ENCODE peak calls at places on chromosomes 12 and 14, in five cellular contexts. One of them, this sample, is unnamed.

GRCh38 chr12:95733156-95733825 is 57.3 kb downstream of the NTN4 start:
- DNase-seq in IMR-90: peak
- DNase-seq in H1: no peak
- DNase-seq in uterus: no peak
- DNase-seq in heart left ventricle: no peak
- DNase-seq in this sample: peak

GRCh38 chr12:49912846-49913245 is 9.1 kb upstream of the FAIM2 start:
- DNase-seq in IMR-90: no peak
- DNase-seq in H1: no peak
- DNase-seq in uterus: no peak
- DNase-seq in heart left ventricle: peak
- DNase-seq in this sample: no peak

GRCh38 chr12:22334696-22335290 is at the start of gene ST8SIA1:
- DNase-seq in IMR-90: no peak
- DNase-seq in H1: no peak
- DNase-seq in uterus: peak
- DNase-seq in heart left ventricle: peak
- DNase-seq in this sample: no peak

GRCh38 chr14:105220699-105221597 is 27.4 kb upstream of the BTBD6 start:
- DNase-seq in IMR-90: no peak
- DNase-seq in H1: no peak
- DNase-seq in uterus: no peak
- DNase-seq in heart left ventricle: peak
- DNase-seq in this sample: no peak

GRCh38 chr14:76773188-76773885 is 12.1 kb downstream of the VASH1 start:
- DNase-seq in IMR-90: peak
- DNase-seq in H1: no peak
- DNase-seq in uterus: peak
- DNase-seq in heart left ventricle: peak
- DNase-seq in this sample: peak

GRCh38 chr12:46177842-46178608 is 90.8 kb downstream of the SLC38A1 start:
- DNase-seq in IMR-90: no peak
- DNase-seq in H1: no peak
- DNase-seq in uterus: no peak
- DNase-seq in heart left ventricle: no peak
- DNase-seq in this sample: no peak

GRCh38 chr12:122980192-122981035 is at the start of gene ARL6IP4:
- DNase-seq in IMR-90: peak
- DNase-seq in H1: no peak
- DNase-seq in uterus: peak
- DNase-seq in heart left ventricle: peak
- DNase-seq in this sample: peak

GRCh38 chr12:14768823-14769405 is 34.4 kb downstream of the WBP11 start:
- DNase-seq in IMR-90: peak
- DNase-seq in H1: no peak
- DNase-seq in uterus: peak
- DNase-seq in heart left ventricle: no peak
- DNase-seq in this sample: no peak

GRCh38 chr12:14913381-14913781 is 25.0 kb downstream of the ERP27 start:
- DNase-seq in IMR-90: no peak
- DNase-seq in H1: no peak
- DNase-seq in uterus: peak
- DNase-seq in heart left ventricle: peak
- DNase-seq in this sample: no peak

GRCh38 chr14:75941030-75941429 is 40.8 kb downstream of the TGFB3 start:
- DNase-seq in IMR-90: peak
- DNase-seq in H1: no peak
- DNase-seq in uterus: no peak
- DNase-seq in heart left ventricle: no peak
- DNase-seq in this sample: no peak

GRCh38 chr14:69595336-69595735 is 16.1 kb upstream of the SUSD6 start:
- DNase-seq in IMR-90: no peak
- DNase-seq in H1: no peak
- DNase-seq in uterus: no peak
- DNase-seq in heart left ventricle: no peak
- DNase-seq in this sample: no peak

GRCh38 chr12:51970904-51971646 is 19.6 kb downstream of the ACVR1B start:
- DNase-seq in IMR-90: peak
- DNase-seq in H1: no peak
- DNase-seq in uterus: no peak
- DNase-seq in heart left ventricle: no peak
- DNase-seq in this sample: no peak

GRCh38 chr12:122308811-122309210 is 42.5 kb upstream of the VPS33A start:
- DNase-seq in IMR-90: peak
- DNase-seq in H1: no peak
- DNase-seq in uterus: no peak
- DNase-seq in heart left ventricle: no peak
- DNase-seq in this sample: no peak

GRCh38 chr12:102811125-102811737 is 105.8 kb downstream of the PAH start:
- DNase-seq in IMR-90: no peak
- DNase-seq in H1: no peak
- DNase-seq in uterus: peak
- DNase-seq in heart left ventricle: no peak
- DNase-seq in this sample: no peak

DNA sequence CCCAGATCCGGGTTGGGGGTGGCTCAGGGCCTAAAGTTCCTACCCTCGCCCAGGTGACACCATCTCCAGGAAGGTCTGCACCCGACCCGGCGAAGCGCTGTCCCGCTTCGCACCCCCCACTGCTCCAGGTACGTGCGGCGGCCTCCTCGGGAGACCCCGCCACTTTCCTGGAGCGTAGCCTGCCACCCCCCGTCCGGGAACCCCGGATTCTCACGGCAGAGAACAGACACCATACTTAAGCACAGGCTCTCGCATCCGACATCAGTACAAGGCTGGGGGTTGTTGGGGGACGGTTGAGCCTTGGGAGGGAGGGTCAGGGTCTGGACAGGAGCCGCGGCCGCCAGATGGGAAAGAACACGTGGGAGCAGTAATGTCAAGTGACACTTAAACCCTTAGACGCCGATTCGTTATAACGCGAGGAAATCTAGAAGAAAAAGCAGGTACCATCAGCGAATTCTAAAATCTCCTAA is 477 bp downstream of the TIMM9 start:
- DNase-seq in IMR-90: peak
- DNase-seq in H1: peak
- DNase-seq in uterus: peak
- DNase-seq in heart left ventricle: peak
- DNase-seq in this sample: no peak
- TF ChIP-seq POLR2A in IMR-90: no peak
- TF ChIP-seq POLR2A in H1: no peak
- TF ChIP-seq POLR2A in uterus: no peak
- TF ChIP-seq POLR2A in heart left ventricle: no peak
- TF ChIP-seq POLR2A in this sample: no peak

GRCh38 chr14:49969961-49970360 is 77.1 kb downstream of the ARF6 start:
- DNase-seq in IMR-90: no peak
- DNase-seq in H1: no peak
- DNase-seq in uterus: no peak
- DNase-seq in heart left ventricle: no peak
- DNase-seq in this sample: no peak

GRCh38 chr14:49972199-49972671 is 79.4 kb downstream of the ARF6 start:
- DNase-seq in IMR-90: peak
- DNase-seq in H1: no peak
- DNase-seq in uterus: no peak
- DNase-seq in heart left ventricle: no peak
- DNase-seq in this sample: no peak

GRCh38 chr14:49972840-49973239 is 80.0 kb downstream of the ARF6 start:
- DNase-seq in IMR-90: peak
- DNase-seq in H1: no peak
- DNase-seq in uterus: peak
- DNase-seq in heart left ventricle: no peak
- DNase-seq in this sample: no peak

GRCh38 chr14:49970474-49971147 is 77.7 kb downstream of the ARF6 start:
- DNase-seq in IMR-90: peak
- DNase-seq in H1: no peak
- DNase-seq in uterus: no peak
- DNase-seq in heart left ventricle: no peak
- DNase-seq in this sample: no peak

GRCh38 chr14:49971156-49972141 is 78.6 kb downstream of the ARF6 start:
- DNase-seq in IMR-90: peak
- DNase-seq in H1: no peak
- DNase-seq in uterus: no peak
- DNase-seq in heart left ventricle: no peak
- DNase-seq in this sample: no peak
- TF ChIP-seq POLR2A in IMR-90: no peak
- TF ChIP-seq POLR2A in H1: no peak
- TF ChIP-seq POLR2A in uterus: no peak
- TF ChIP-seq POLR2A in heart left ventricle: no peak
- TF ChIP-seq POLR2A in this sample: no peak

GRCh38 chr14:55133416-55133815 is 4.4 kb downstream of the LGALS3 start:
- DNase-seq in IMR-90: peak
- DNase-seq in H1: no peak
- DNase-seq in uterus: no peak
- DNase-seq in heart left ventricle: no peak
- DNase-seq in this sample: no peak
- TF ChIP-seq POLR2A in IMR-90: no peak
- TF ChIP-seq POLR2A in H1: no peak
- TF ChIP-seq POLR2A in uterus: no peak
- TF ChIP-seq POLR2A in heart left ventricle: no peak
- TF ChIP-seq POLR2A in this sample: no peak

DNA sequence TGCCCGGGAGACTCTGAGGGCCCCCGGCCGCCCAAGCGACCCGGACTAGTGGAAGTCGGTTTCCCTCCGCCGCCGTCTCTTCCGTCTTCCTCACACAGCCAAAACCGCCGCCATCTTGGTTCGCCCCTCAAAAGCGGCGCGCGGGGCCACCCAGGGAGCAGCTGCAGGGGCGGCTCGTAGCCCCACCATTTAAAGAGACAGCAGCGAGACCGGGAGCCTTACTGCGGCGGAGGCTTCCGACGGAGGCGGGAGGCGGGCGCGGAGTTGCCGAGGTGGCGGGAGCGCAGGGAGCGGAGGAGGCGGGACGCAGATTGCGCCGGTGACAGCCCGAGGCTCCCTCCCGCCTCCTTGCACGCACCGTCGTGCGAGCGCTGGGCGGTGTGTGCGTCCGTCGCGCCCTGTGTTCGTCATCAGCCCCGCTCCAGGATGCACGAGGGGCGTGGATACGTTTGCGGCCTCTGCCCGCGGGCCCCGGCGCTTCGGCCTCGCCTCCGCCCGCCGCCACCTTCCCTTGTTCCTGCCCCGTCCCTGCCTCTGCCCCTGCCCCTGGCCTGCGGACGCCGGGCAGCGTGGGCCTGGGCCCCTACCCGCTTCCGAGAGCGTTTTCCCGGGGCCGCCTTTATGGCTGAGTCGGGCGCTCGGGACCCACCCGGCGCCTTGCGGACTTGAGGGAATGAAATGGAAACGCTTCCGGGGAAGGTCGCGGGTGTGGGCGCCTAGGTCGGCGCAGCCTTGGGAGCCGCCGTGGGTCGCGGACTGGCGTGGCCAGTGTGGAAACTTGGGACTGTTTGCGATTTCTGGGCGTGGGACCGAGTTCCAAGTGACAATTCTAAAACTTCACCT is at the start of gene PPP4R3A:
- DNase-seq in IMR-90: peak
- DNase-seq in H1: peak
- DNase-seq in uterus: peak
- DNase-seq in heart left ventricle: peak
- DNase-seq in this sample: peak
- TF ChIP-seq POLR2A in IMR-90: peak
- TF ChIP-seq POLR2A in H1: peak
- TF ChIP-seq POLR2A in uterus: peak
- TF ChIP-seq POLR2A in heart left ventricle: peak
- TF ChIP-seq POLR2A in this sample: peak

GRCh38 chr14:26775765-26776577 is 178.1 kb upstream of the NOVA1 start:
- DNase-seq in IMR-90: peak
- DNase-seq in H1: no peak
- DNase-seq in uterus: no peak
- DNase-seq in heart left ventricle: no peak
- DNase-seq in this sample: no peak

GRCh38 chr14:26773906-26774593 is 176.2 kb upstream of the NOVA1 start:
- DNase-seq in IMR-90: no peak
- DNase-seq in H1: no peak
- DNase-seq in uterus: no peak
- DNase-seq in heart left ventricle: no peak
- DNase-seq in this sample: no peak
- TF ChIP-seq POLR2A in IMR-90: no peak
- TF ChIP-seq POLR2A in H1: no peak
- TF ChIP-seq POLR2A in uterus: no peak
- TF ChIP-seq POLR2A in heart left ventricle: no peak
- TF ChIP-seq POLR2A in this sample: no peak

GRCh38 chr14:50792058-50792477 is 38.9 kb downstream of the NIN start:
- DNase-seq in IMR-90: no peak
- DNase-seq in H1: no peak
- DNase-seq in uterus: no peak
- DNase-seq in heart left ventricle: no peak
- DNase-seq in this sample: no peak
- TF ChIP-seq POLR2A in IMR-90: no peak
- TF ChIP-seq POLR2A in H1: no peak
- TF ChIP-seq POLR2A in uterus: no peak
- TF ChIP-seq POLR2A in heart left ventricle: no peak
- TF ChIP-seq POLR2A in this sample: no peak

GRCh38 chr14:36449903-36450302 is 70.1 kb downstream of the NKX2-1 start:
- DNase-seq in IMR-90: no peak
- DNase-seq in H1: no peak
- DNase-seq in uterus: no peak
- DNase-seq in heart left ventricle: no peak
- DNase-seq in this sample: no peak
- TF ChIP-seq POLR2A in IMR-90: no peak
- TF ChIP-seq POLR2A in H1: no peak
- TF ChIP-seq POLR2A in uterus: no peak
- TF ChIP-seq POLR2A in heart left ventricle: no peak
- TF ChIP-seq POLR2A in this sample: no peak

This sample was measured in H54.